ENCODE peak calls at places on chromosome 17, in six cellular contexts. One of them, this sample, is unnamed.

GRCh38 chr17:27544350-27545131 is 86.4 kb upstream of the LGALS9 start:
- DNase-seq in colonic mucosa: no peak
- DNase-seq in cardiac muscle cell: peak; percentile 59
- DNase-seq in uterus: no peak
- DNase-seq in trophoblast cell: no peak
- DNase-seq in fibroblast of lung: peak; percentile 59
- DNase-seq in this sample: no peak

GRCh38 chr17:7859028-7859427 is 1.2 kb downstream of the CYB5D1 start:
- DNase-seq in trophoblast cell: no peak
- DNase-seq in fibroblast of lung: no peak
- DNase-seq in cardiac muscle cell: no peak
- DNase-seq in colonic mucosa: no peak
- DNase-seq in uterus: no peak
- DNase-seq in this sample: no peak

GRCh38 chr17:31674305-31674704 is 184.7 kb downstream of the COPRS start:
- DNase-seq in trophoblast cell: no peak
- DNase-seq in fibroblast of lung: peak; percentile 54
- DNase-seq in colonic mucosa: no peak
- DNase-seq in cardiac muscle cell: peak; percentile 78
- DNase-seq in uterus: no peak
- DNase-seq in this sample: no peak

GRCh38 chr17:73351764-73352163 is 40.0 kb upstream of the CDC42EP4 start:
- DNase-seq in colonic mucosa: no peak
- DNase-seq in uterus: no peak
- DNase-seq in fibroblast of lung: no peak
- DNase-seq in cardiac muscle cell: no peak
- DNase-seq in trophoblast cell: no peak
- DNase-seq in this sample: no peak

GRCh38 chr17:37463039-37463438 is 26.7 kb upstream of the DUSP14 start:
- DNase-seq in uterus: no peak
- DNase-seq in colonic mucosa: no peak
- DNase-seq in fibroblast of lung: no peak
- DNase-seq in trophoblast cell: no peak
- DNase-seq in cardiac muscle cell: no peak
- DNase-seq in this sample: no peak

GRCh38 chr17:29010586-29010985 is 4.8 kb upstream of the SEZ6 start:
- DNase-seq in uterus: no peak
- DNase-seq in colonic mucosa: no peak
- DNase-seq in cardiac muscle cell: no peak
- DNase-seq in trophoblast cell: no peak
- DNase-seq in fibroblast of lung: no peak
- DNase-seq in this sample: no peak

GRCh38 chr17:18356624-18357023 is 6.7 kb downstream of the SHMT1 start:
- DNase-seq in trophoblast cell: peak; percentile 19
- DNase-seq in colonic mucosa: peak; percentile 40
- DNase-seq in cardiac muscle cell: peak; percentile 86
- DNase-seq in uterus: peak; percentile 58
- DNase-seq in fibroblast of lung: peak; percentile 85
- DNase-seq in this sample: peak; percentile 60

GRCh38 chr17:10652984-10653680 is 4.0 kb downstream of the MYH3 start:
- DNase-seq in uterus: no peak
- DNase-seq in cardiac muscle cell: peak; percentile 21
- DNase-seq in fibroblast of lung: no peak
- DNase-seq in trophoblast cell: no peak
- DNase-seq in colonic mucosa: no peak
- DNase-seq in this sample: no peak

GRCh38 chr17:16977932-16978331 is 6.0 kb upstream of the TNFRSF13B start:
- DNase-seq in trophoblast cell: peak; percentile 70
- DNase-seq in colonic mucosa: no peak
- DNase-seq in uterus: no peak
- DNase-seq in cardiac muscle cell: peak; percentile 29
- DNase-seq in fibroblast of lung: no peak
- DNase-seq in this sample: no peak

GRCh38 chr17:32569171-32570080 is 82.6 kb downstream of the CDK5R1 start:
- DNase-seq in trophoblast cell: peak; percentile 50
- DNase-seq in fibroblast of lung: no peak
- DNase-seq in cardiac muscle cell: no peak
- DNase-seq in uterus: no peak
- DNase-seq in colonic mucosa: no peak
- DNase-seq in this sample: no peak

GRCh38 chr17:68954146-68954971 is 833 bp downstream of the ABCA8 start:
- DNase-seq in cardiac muscle cell: peak; percentile 49
- DNase-seq in trophoblast cell: peak; percentile 34
- DNase-seq in uterus: no peak
- DNase-seq in colonic mucosa: no peak
- DNase-seq in fibroblast of lung: peak; percentile 51
- DNase-seq in this sample: no peak

GRCh38 chr17:61411944-61412859 is 12.6 kb downstream of the TBX2 start:
- DNase-seq in fibroblast of lung: peak; percentile 90
- DNase-seq in uterus: peak; percentile 91
- DNase-seq in colonic mucosa: peak; percentile 79
- DNase-seq in trophoblast cell: peak; percentile 82
- DNase-seq in cardiac muscle cell: peak; percentile 86
- DNase-seq in this sample: peak; percentile 84

GRCh38 chr17:11638700-11639265 is 40.5 kb downstream of the DNAH9 start:
- DNase-seq in cardiac muscle cell: no peak
- DNase-seq in uterus: no peak
- DNase-seq in fibroblast of lung: no peak
- DNase-seq in colonic mucosa: no peak
- DNase-seq in trophoblast cell: no peak
- DNase-seq in this sample: no peak

GRCh38 chr17:17813055-17813724 is 23.6 kb downstream of the SREBF1 start:
- DNase-seq in cardiac muscle cell: no peak
- DNase-seq in uterus: no peak
- DNase-seq in colonic mucosa: no peak
- DNase-seq in fibroblast of lung: no peak
- DNase-seq in trophoblast cell: no peak
- DNase-seq in this sample: no peak

GRCh38 chr17:32440722-32441121 is 3.6 kb upstream of the PSMD11 start:
- DNase-seq in trophoblast cell: no peak
- DNase-seq in uterus: no peak
- DNase-seq in fibroblast of lung: no peak
- DNase-seq in cardiac muscle cell: no peak
- DNase-seq in colonic mucosa: no peak
- DNase-seq in this sample: no peak

GRCh38 chr17:29931253-29931932 is 1.4 kb upstream of the SSH2 start:
- DNase-seq in colonic mucosa: peak; percentile 75
- DNase-seq in fibroblast of lung: peak; percentile 82
- DNase-seq in cardiac muscle cell: peak; percentile 86
- DNase-seq in uterus: peak; percentile 37
- DNase-seq in trophoblast cell: peak; percentile 80
- DNase-seq in this sample: peak; percentile 32

GRCh38 chr17:2227025-2227699 is 76.4 kb downstream of the SMG6 start:
- DNase-seq in cardiac muscle cell: no peak
- DNase-seq in uterus: no peak
- DNase-seq in colonic mucosa: no peak
- DNase-seq in trophoblast cell: peak; percentile 83
- DNase-seq in fibroblast of lung: no peak
- DNase-seq in this sample: no peak

GRCh38 chr17:1769826-1770477 is 8.1 kb downstream of the SERPINF1 start:
- DNase-seq in cardiac muscle cell: no peak
- DNase-seq in fibroblast of lung: no peak
- DNase-seq in trophoblast cell: peak; percentile 75
- DNase-seq in uterus: no peak
- DNase-seq in colonic mucosa: no peak
- DNase-seq in this sample: no peak

GRCh38 chr17:59783221-59784016 is 76.0 kb downstream of the VMP1 start:
- DNase-seq in uterus: no peak
- DNase-seq in trophoblast cell: peak; percentile 38
- DNase-seq in colonic mucosa: no peak
- DNase-seq in cardiac muscle cell: peak; percentile 67
- DNase-seq in fibroblast of lung: peak; percentile 64
- DNase-seq in this sample: no peak

GRCh38 chr17:41871789-41872188 is 6.6 kb upstream of the KLHL11 start:
- DNase-seq in fibroblast of lung: no peak
- DNase-seq in trophoblast cell: no peak
- DNase-seq in colonic mucosa: no peak
- DNase-seq in cardiac muscle cell: no peak
- DNase-seq in uterus: no peak
- DNase-seq in this sample: no peak
- H3K4me3 ChIP-seq in fibroblast of lung: no peak overlapping the region
- H3K4me3 ChIP-seq in trophoblast cell: no peak overlapping the region
- H3K4me3 ChIP-seq in colonic mucosa: no peak overlapping the region
- H3K4me3 ChIP-seq in cardiac muscle cell: no peak overlapping the region
- H3K4me3 ChIP-seq in uterus: no peak overlapping the region
- H3K4me3 ChIP-seq in this sample: no peak overlapping the region

GRCh38 chr17:81578561-81579225 is 26.5 kb upstream of the FAAP100 start:
- DNase-seq in colonic mucosa: no peak
- DNase-seq in trophoblast cell: no peak
- DNase-seq in uterus: no peak
- DNase-seq in fibroblast of lung: no peak
- DNase-seq in cardiac muscle cell: no peak
- DNase-seq in this sample: no peak

GRCh38 chr17:81578038-81578441 is 25.9 kb upstream of the FAAP100 start:
- DNase-seq in fibroblast of lung: no peak
- DNase-seq in colonic mucosa: no peak
- DNase-seq in uterus: no peak
- DNase-seq in trophoblast cell: peak; percentile 73
- DNase-seq in cardiac muscle cell: peak; percentile 73
- DNase-seq in this sample: no peak

GRCh38 chr17:81575836-81576235 is 23.7 kb upstream of the FAAP100 start:
- DNase-seq in colonic mucosa: no peak
- DNase-seq in fibroblast of lung: no peak
- DNase-seq in trophoblast cell: no peak
- DNase-seq in uterus: no peak
- DNase-seq in cardiac muscle cell: no peak
- DNase-seq in this sample: no peak

GRCh38 chr17:81576621-81577277 is 24.6 kb upstream of the FAAP100 start:
- DNase-seq in colonic mucosa: no peak
- DNase-seq in trophoblast cell: peak; percentile 55
- DNase-seq in cardiac muscle cell: peak; percentile 86
- DNase-seq in uterus: no peak
- DNase-seq in fibroblast of lung: peak; percentile 74
- DNase-seq in this sample: no peak

DNA sequence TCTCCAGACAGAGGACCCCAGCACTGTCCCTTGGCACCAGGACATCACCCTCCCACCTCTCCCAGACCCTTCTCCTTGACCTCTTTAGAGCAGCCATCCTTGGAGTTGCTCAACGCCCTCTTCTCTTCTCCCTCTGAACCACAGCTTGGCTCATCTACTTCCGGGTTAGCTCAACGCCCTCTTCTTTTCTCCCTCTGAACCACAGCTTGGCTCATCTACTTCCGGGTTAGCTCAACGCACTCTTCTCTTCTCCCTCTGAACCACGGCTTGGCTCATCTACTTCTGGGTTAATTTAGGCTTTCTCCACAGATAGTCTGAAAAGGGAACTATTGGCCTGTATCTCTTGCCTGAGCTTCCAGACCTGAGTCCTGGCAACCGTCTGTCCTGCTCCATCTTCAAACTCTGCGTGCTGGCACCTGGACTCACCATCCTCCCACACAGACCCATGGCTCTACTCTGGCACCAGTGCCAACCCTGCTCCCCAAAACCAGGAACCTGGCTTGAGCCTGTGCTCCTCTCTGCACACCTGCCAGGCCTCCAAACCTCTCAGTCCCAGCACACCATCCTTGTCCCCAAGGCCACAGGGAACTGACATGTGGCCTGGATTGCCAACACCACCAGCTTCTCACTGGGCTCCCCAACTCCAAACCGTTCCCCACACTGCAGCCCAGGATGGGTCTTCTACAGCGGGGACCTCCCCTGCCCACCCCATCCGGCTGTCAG is 25.3 kb upstream of the FAAP100 start:
- DNase-seq in fibroblast of lung: no peak
- DNase-seq in cardiac muscle cell: peak; percentile 56
- DNase-seq in uterus: no peak
- DNase-seq in trophoblast cell: no peak
- DNase-seq in colonic mucosa: no peak
- DNase-seq in this sample: no peak
- H3K27ac ChIP-seq in fibroblast of lung: peak overlapping the region; percentile 48
- H3K27ac ChIP-seq in cardiac muscle cell: peak overlapping the region; percentile 76
- H3K27ac ChIP-seq in uterus: peak overlapping the region; percentile 52
- H3K27ac ChIP-seq in trophoblast cell: peak overlapping the region; percentile 50
- H3K27ac ChIP-seq in colonic mucosa: no peak overlapping the region
- H3K27ac ChIP-seq in this sample: no peak overlapping the region

GRCh38 chr17:77322284-77322533 is 181.4 kb downstream of the SEC14L1 start:
- DNase-seq in cardiac muscle cell: peak; percentile 25
- DNase-seq in colonic mucosa: no peak
- DNase-seq in uterus: no peak
- DNase-seq in trophoblast cell: no peak
- DNase-seq in fibroblast of lung: no peak
- DNase-seq in this sample: no peak
- H3K4me3 ChIP-seq in cardiac muscle cell: no peak overlapping the region
- H3K4me3 ChIP-seq in colonic mucosa: no peak overlapping the region
- H3K4me3 ChIP-seq in uterus: no peak overlapping the region
- H3K4me3 ChIP-seq in trophoblast cell: no peak overlapping the region
- H3K4me3 ChIP-seq in fibroblast of lung: peak overlapping the region; percentile 33
- H3K4me3 ChIP-seq in this sample: peak overlapping the region; percentile 66

GRCh38 chr17:4120332-4120731 is 22.5 kb downstream of the ZZEF1 start:
- DNase-seq in trophoblast cell: no peak
- DNase-seq in colonic mucosa: no peak
- DNase-seq in cardiac muscle cell: no peak
- DNase-seq in uterus: no peak
- DNase-seq in fibroblast of lung: no peak
- DNase-seq in this sample: no peak

GRCh38 chr17:4125552-4125951 is 17.3 kb downstream of the ZZEF1 start:
- DNase-seq in uterus: no peak
- DNase-seq in fibroblast of lung: no peak
- DNase-seq in cardiac muscle cell: no peak
- DNase-seq in colonic mucosa: no peak
- DNase-seq in trophoblast cell: no peak
- DNase-seq in this sample: no peak

GRCh38 chr17:4119299-4119698 is 23.5 kb downstream of the ZZEF1 start:
- DNase-seq in cardiac muscle cell: no peak
- DNase-seq in colonic mucosa: no peak
- DNase-seq in uterus: no peak
- DNase-seq in fibroblast of lung: no peak
- DNase-seq in trophoblast cell: no peak
- DNase-seq in this sample: no peak

GRCh38 chr17:4127555-4127954 is 15.3 kb downstream of the ZZEF1 start:
- DNase-seq in cardiac muscle cell: no peak
- DNase-seq in fibroblast of lung: no peak
- DNase-seq in colonic mucosa: no peak
- DNase-seq in trophoblast cell: no peak
- DNase-seq in uterus: no peak
- DNase-seq in this sample: no peak

DNA sequence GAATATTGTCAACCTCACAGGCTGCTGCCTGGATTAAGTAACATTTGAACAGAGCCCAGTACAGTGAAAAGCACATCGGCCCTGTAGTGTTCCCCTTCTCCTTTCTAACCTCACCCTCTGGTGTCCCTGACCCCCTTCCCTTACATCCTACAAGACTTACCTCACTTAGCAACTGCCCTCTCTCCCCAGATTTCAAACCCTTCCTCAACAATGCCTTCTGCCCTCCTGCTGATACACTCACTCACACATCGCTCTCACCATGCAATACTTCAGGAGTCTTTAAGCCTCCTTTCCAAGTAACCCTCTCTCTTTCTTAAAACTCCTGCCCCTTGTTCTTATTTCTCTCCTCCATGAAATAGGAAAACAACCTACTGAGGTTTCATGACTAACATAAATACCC is 17.8 kb downstream of the ZZEF1 start:
- DNase-seq in trophoblast cell: no peak
- DNase-seq in cardiac muscle cell: no peak
- DNase-seq in uterus: no peak
- DNase-seq in fibroblast of lung: no peak
- DNase-seq in colonic mucosa: no peak
- DNase-seq in this sample: no peak
- H3K27ac ChIP-seq in trophoblast cell: no peak overlapping the region
- H3K27ac ChIP-seq in cardiac muscle cell: no peak overlapping the region
- H3K27ac ChIP-seq in uterus: no peak overlapping the region
- H3K27ac ChIP-seq in fibroblast of lung: no peak overlapping the region
- H3K27ac ChIP-seq in colonic mucosa: no peak overlapping the region
- H3K27ac ChIP-seq in this sample: no peak overlapping the region

This sample was measured in psoas muscle.